ENCODE peak calls at places on chromosomes 12 and 14, in six cellular contexts. One of them, this sample, is unnamed.

GRCh38 chr12:126668961-126669360 is 1598.0 kb upstream of the TMEM132C start:
- DNase-seq in A673: no peak
- DNase-seq in mammary epithelial cell: no peak
- DNase-seq in neural progenitor cell: no peak
- DNase-seq in prostate gland: no peak
- DNase-seq in hepatocyte: no peak
- DNase-seq in this sample: no peak

GRCh38 chr12:91717804-91718203 is 427.8 kb downstream of the BTG1 start:
- DNase-seq in A673: no peak
- DNase-seq in mammary epithelial cell: peak
- DNase-seq in neural progenitor cell: no peak
- DNase-seq in prostate gland: no peak
- DNase-seq in hepatocyte: no peak
- DNase-seq in this sample: no peak

GRCh38 chr14:93977790-93978581 is 1.6 kb upstream of the ASB2 start:
- DNase-seq in A673: no peak
- DNase-seq in mammary epithelial cell: peak
- DNase-seq in neural progenitor cell: no peak
- DNase-seq in prostate gland: no peak
- DNase-seq in hepatocyte: no peak
- DNase-seq in this sample: peak

GRCh38 chr14:96265387-96265786 is 9.4 kb downstream of the BDKRB1 start:
- DNase-seq in A673: peak
- DNase-seq in mammary epithelial cell: no peak
- DNase-seq in neural progenitor cell: no peak
- DNase-seq in prostate gland: no peak
- DNase-seq in hepatocyte: no peak
- DNase-seq in this sample: no peak

GRCh38 chr12:41932470-41932991 is 212.1 kb downstream of the GXYLT1 start:
- DNase-seq in A673: peak
- DNase-seq in mammary epithelial cell: no peak
- DNase-seq in neural progenitor cell: peak
- DNase-seq in prostate gland: no peak
- DNase-seq in hepatocyte: peak
- DNase-seq in this sample: peak

GRCh38 chr14:81946808-81947798 is 413.4 kb upstream of the SEL1L start:
- DNase-seq in A673: peak
- DNase-seq in mammary epithelial cell: no peak
- DNase-seq in neural progenitor cell: peak
- DNase-seq in prostate gland: no peak
- DNase-seq in hepatocyte: peak
- DNase-seq in this sample: no peak

GRCh38 chr12:111826982-111827381 is 15.0 kb upstream of the MAPKAPK5 start:
- DNase-seq in A673: no peak
- DNase-seq in mammary epithelial cell: no peak
- DNase-seq in neural progenitor cell: no peak
- DNase-seq in prostate gland: no peak
- DNase-seq in hepatocyte: no peak
- DNase-seq in this sample: no peak

GRCh38 chr12:71014180-71014785 is 93.7 kb upstream of the PTPRR start:
- DNase-seq in A673: peak
- DNase-seq in mammary epithelial cell: peak
- DNase-seq in neural progenitor cell: peak
- DNase-seq in prostate gland: no peak
- DNase-seq in hepatocyte: peak
- DNase-seq in this sample: no peak

GRCh38 chr12:13293086-13293485 is 96.6 kb downstream of the EMP1 start:
- DNase-seq in A673: peak
- DNase-seq in mammary epithelial cell: no peak
- DNase-seq in neural progenitor cell: no peak
- DNase-seq in prostate gland: no peak
- DNase-seq in hepatocyte: no peak
- DNase-seq in this sample: no peak

GRCh38 chr12:52524241-52524897 is 4.2 kb upstream of the KRT5 start:
- DNase-seq in A673: no peak
- DNase-seq in mammary epithelial cell: peak
- DNase-seq in neural progenitor cell: no peak
- DNase-seq in prostate gland: peak
- DNase-seq in hepatocyte: no peak
- DNase-seq in this sample: no peak

GRCh38 chr12:128813883-128814282 is 9.9 kb downstream of the SLC15A4 start:
- DNase-seq in A673: no peak
- DNase-seq in mammary epithelial cell: no peak
- DNase-seq in neural progenitor cell: no peak
- DNase-seq in prostate gland: no peak
- DNase-seq in hepatocyte: no peak
- DNase-seq in this sample: peak

GRCh38 chr14:22390195-22390594 is 198.8 kb downstream of the DAD1 start:
- DNase-seq in A673: no peak
- DNase-seq in mammary epithelial cell: no peak
- DNase-seq in neural progenitor cell: no peak
- DNase-seq in prostate gland: no peak
- DNase-seq in hepatocyte: no peak
- DNase-seq in this sample: no peak

GRCh38 chr14:92143962-92144361 is 22.2 kb downstream of the CPSF2 start:
- DNase-seq in A673: no peak
- DNase-seq in mammary epithelial cell: no peak
- DNase-seq in neural progenitor cell: no peak
- DNase-seq in prostate gland: no peak
- DNase-seq in hepatocyte: no peak
- DNase-seq in this sample: no peak

GRCh38 chr12:14554281-14555008 is 13.2 kb downstream of the PLBD1 start:
- DNase-seq in A673: peak
- DNase-seq in mammary epithelial cell: peak
- DNase-seq in neural progenitor cell: no peak
- DNase-seq in prostate gland: peak
- DNase-seq in hepatocyte: peak
- DNase-seq in this sample: no peak

GRCh38 chr12:2259368-2259767 is 206.6 kb downstream of the CACNA1C start:
- DNase-seq in A673: peak
- DNase-seq in mammary epithelial cell: no peak
- DNase-seq in neural progenitor cell: no peak
- DNase-seq in prostate gland: no peak
- DNase-seq in hepatocyte: no peak
- DNase-seq in this sample: no peak

GRCh38 chr12:112677050-112677765 is 114.3 kb upstream of the RPH3A start:
- DNase-seq in A673: peak
- DNase-seq in mammary epithelial cell: no peak
- DNase-seq in neural progenitor cell: no peak
- DNase-seq in prostate gland: no peak
- DNase-seq in hepatocyte: no peak
- DNase-seq in this sample: no peak

GRCh38 chr12:66900616-66901015 is 221.7 kb upstream of the GRIP1 start:
- DNase-seq in A673: no peak
- DNase-seq in mammary epithelial cell: no peak
- DNase-seq in neural progenitor cell: no peak
- DNase-seq in prostate gland: no peak
- DNase-seq in hepatocyte: no peak
- DNase-seq in this sample: no peak

GRCh38 chr12:98883231-98883630 is 238.1 kb downstream of the APAF1 start:
- DNase-seq in A673: no peak
- DNase-seq in mammary epithelial cell: no peak
- DNase-seq in neural progenitor cell: no peak
- DNase-seq in prostate gland: no peak
- DNase-seq in hepatocyte: no peak
- DNase-seq in this sample: no peak

GRCh38 chr14:104294628-104294982 is 156.2 kb downstream of the KIF26A start:
- DNase-seq in A673: no peak
- DNase-seq in mammary epithelial cell: no peak
- DNase-seq in neural progenitor cell: no peak
- DNase-seq in prostate gland: no peak
- DNase-seq in hepatocyte: no peak
- DNase-seq in this sample: no peak

GRCh38 chr14:100015251-100015655 is 50.0 kb upstream of the EVL start:
- DNase-seq in A673: no peak
- DNase-seq in mammary epithelial cell: no peak
- DNase-seq in neural progenitor cell: no peak
- DNase-seq in prostate gland: no peak
- DNase-seq in hepatocyte: peak
- DNase-seq in this sample: peak

GRCh38 chr12:13101854-13102375 is 1.6 kb downstream of the GSG1 start:
- DNase-seq in A673: peak
- DNase-seq in mammary epithelial cell: peak
- DNase-seq in neural progenitor cell: no peak
- DNase-seq in prostate gland: peak
- DNase-seq in hepatocyte: peak
- DNase-seq in this sample: no peak

GRCh38 chr14:47674148-47674545 is 1.3 kb downstream of the MDGA2 start:
- DNase-seq in A673: peak
- DNase-seq in mammary epithelial cell: no peak
- DNase-seq in neural progenitor cell: peak
- DNase-seq in prostate gland: no peak
- DNase-seq in hepatocyte: peak
- DNase-seq in this sample: no peak
- H3K4me3 ChIP-seq in A673: peak
- H3K4me3 ChIP-seq in mammary epithelial cell: no peak
- H3K4me3 ChIP-seq in neural progenitor cell: peak
- H3K4me3 ChIP-seq in prostate gland: no peak
- H3K4me3 ChIP-seq in hepatocyte: peak
- H3K4me3 ChIP-seq in this sample: no peak

GRCh38 chr14:36974985-36975384 is 197.4 kb downstream of the SLC25A21 start:
- DNase-seq in A673: no peak
- DNase-seq in mammary epithelial cell: peak
- DNase-seq in neural progenitor cell: no peak
- DNase-seq in prostate gland: no peak
- DNase-seq in hepatocyte: no peak
- DNase-seq in this sample: no peak

GRCh38 chr14:36976571-36977023 is 195.8 kb downstream of the SLC25A21 start:
- DNase-seq in A673: no peak
- DNase-seq in mammary epithelial cell: peak
- DNase-seq in neural progenitor cell: no peak
- DNase-seq in prostate gland: no peak
- DNase-seq in hepatocyte: no peak
- DNase-seq in this sample: no peak

GRCh38 chr14:36973806-36974442 is 198.5 kb downstream of the SLC25A21 start:
- DNase-seq in A673: no peak
- DNase-seq in mammary epithelial cell: peak
- DNase-seq in neural progenitor cell: no peak
- DNase-seq in prostate gland: no peak
- DNase-seq in hepatocyte: no peak
- DNase-seq in this sample: no peak

GRCh38 chr14:36979863-36980262 is 192.5 kb downstream of the SLC25A21 start:
- DNase-seq in A673: no peak
- DNase-seq in mammary epithelial cell: no peak
- DNase-seq in neural progenitor cell: no peak
- DNase-seq in prostate gland: no peak
- DNase-seq in hepatocyte: no peak
- DNase-seq in this sample: no peak

DNA sequence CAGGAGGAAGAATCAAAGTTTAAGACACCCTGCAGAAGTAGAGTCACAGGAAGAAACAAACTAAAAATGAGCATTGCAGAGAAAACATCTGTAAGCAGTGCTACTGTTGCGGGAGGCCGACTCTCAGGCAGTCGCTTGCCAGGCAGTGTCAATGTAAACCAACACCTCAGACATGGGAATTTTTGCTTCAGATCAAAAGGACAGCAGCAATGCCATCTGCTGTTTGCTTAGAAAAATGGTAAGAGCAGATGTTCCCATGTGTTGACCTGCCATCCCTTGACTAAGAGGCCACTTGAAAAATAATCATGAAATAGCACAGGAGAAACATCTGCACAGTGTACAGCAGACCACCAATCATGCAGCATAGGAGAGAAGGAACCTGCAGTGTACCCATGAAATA is 196.6 kb downstream of the SLC25A21 start:
- DNase-seq in A673: peak
- DNase-seq in mammary epithelial cell: peak
- DNase-seq in neural progenitor cell: no peak
- DNase-seq in prostate gland: no peak
- DNase-seq in hepatocyte: no peak
- DNase-seq in this sample: no peak
- TF ChIP-seq CTCF in A673: peak
- TF ChIP-seq CTCF in mammary epithelial cell: peak
- TF ChIP-seq CTCF in neural progenitor cell: no peak
- TF ChIP-seq CTCF in prostate gland: no peak
- TF ChIP-seq CTCF in hepatocyte: no peak
- TF ChIP-seq CTCF in this sample: no peak

DNA sequence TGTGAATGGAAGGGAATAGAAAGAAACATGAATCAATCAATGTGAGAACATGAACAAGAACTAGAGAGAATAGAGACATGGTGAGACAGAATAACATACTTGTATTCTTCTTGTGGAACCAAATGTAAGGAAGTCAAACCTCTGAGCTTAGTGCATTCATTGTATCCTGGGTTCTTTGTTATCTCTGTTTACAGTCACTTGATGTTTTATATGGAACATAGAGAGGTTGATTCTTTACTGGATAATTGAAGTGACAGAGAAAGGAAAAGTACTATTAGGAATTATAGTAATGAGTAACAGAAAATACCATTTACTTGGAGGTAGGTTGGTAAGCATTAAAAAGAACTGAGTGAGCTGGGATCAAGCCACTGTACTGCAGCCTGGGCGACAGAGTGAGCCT is 2.5 kb upstream of the WNK1 start:
- DNase-seq in A673: no peak
- DNase-seq in mammary epithelial cell: no peak
- DNase-seq in neural progenitor cell: no peak
- DNase-seq in prostate gland: no peak
- DNase-seq in hepatocyte: no peak
- DNase-seq in this sample: peak
- H3K4me3 ChIP-seq in A673: no peak
- H3K4me3 ChIP-seq in mammary epithelial cell: no peak
- H3K4me3 ChIP-seq in neural progenitor cell: peak
- H3K4me3 ChIP-seq in prostate gland: no peak
- H3K4me3 ChIP-seq in hepatocyte: no peak
- H3K4me3 ChIP-seq in this sample: peak

DNA sequence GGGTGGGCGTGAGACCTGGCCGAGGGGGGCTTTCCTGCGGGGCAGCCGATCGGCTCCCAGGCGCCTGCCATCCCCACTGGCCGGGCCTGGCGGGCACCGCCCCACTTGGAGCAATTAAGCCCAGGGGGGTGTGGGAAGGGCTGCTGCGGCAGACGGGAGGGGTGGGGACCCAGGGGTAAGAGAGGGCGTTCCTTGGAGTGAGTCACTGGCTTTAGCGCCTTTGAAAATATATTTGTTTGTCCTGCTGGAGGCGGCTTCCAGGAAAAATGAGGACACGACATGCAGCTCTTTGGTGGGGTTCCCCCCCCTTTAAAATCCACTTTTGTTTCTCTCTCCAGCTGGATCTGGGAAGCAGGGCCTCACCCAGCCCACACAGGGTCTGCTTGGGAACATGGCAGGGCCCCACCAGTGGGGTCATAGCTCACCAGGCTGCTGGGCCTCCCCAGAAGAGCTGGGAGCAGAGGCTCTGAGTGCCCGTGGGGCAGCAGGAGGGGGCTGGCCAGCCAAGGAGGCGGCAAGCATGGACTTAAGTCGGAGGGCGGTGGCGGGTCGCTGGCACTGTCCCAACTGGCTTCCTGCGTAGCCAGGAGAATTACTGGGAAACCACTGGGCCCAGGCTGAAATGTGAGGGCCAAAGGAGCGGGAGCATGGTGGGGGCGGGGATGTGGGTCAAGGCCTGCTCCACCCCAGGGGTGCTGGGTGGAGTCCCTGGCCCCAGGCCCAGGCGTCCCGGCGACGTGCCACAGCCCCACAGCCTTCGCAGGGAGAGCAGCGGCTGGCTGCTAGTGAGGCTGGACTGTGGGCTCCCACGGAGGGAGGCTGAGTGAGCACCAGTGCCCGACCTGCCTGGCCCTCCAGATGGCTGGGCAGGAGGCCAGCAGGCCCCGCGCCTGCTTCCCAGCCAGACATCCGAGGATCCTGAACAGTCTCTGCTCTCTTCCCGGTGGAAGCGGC is 128.0 kb downstream of the RFLNA start:
- DNase-seq in A673: peak
- DNase-seq in mammary epithelial cell: peak
- DNase-seq in neural progenitor cell: no peak
- DNase-seq in prostate gland: peak
- DNase-seq in hepatocyte: peak
- DNase-seq in this sample: no peak
- TF ChIP-seq CTCF in A673: no peak
- TF ChIP-seq CTCF in mammary epithelial cell: peak
- TF ChIP-seq CTCF in neural progenitor cell: no peak
- TF ChIP-seq CTCF in prostate gland: no peak
- TF ChIP-seq CTCF in hepatocyte: no peak
- TF ChIP-seq CTCF in this sample: no peak